ENCODE peak calls at places on chromosome 9, in four cellular contexts. S is kidney; B is NB4; P is stimulated activated CD4-positive, alpha-beta T cell treated with anti-CD3 and anti-CD28 coated beads, Interleukin-4, amount 100 ng/mL, for 48 hours. D is an unnamed sample.

GRCh38 chr9:131405429-131405828 is 11.5 kb downstream of the PRRC2B start:
- DNase-seq in S (no peak), P (no peak), B (no peak), D (peak)

GRCh38 chr9:68804911-68805889 is 100.2 kb downstream of the PIP5K1B start:
- DNase-seq in S (no peak), B (no peak), P (no peak), D (no peak)

GRCh38 chr9:33306037-33306436 is 15.7 kb downstream of the NFX1 start:
- DNase-seq in B (no peak), S (no peak), P (no peak), D (no peak)

GRCh38 chr9:13750639-13751038 is 471.1 kb upstream of the MPDZ start:
- DNase-seq in S (no peak), B (no peak), P (no peak), D (peak)

GRCh38 chr9:105188746-105189145 is 55.7 kb upstream of the SLC44A1 start:
- DNase-seq in B (peak), S (no peak), P (no peak), D (no peak)

GRCh38 chr9:72305102-72305546 is 59.9 kb downstream of the ZFAND5 start:
- DNase-seq in B (peak), P (no peak), S (peak), D (peak)

GRCh38 chr9:93589688-93590087 is 13.3 kb downstream of the PHF2 start:
- DNase-seq in B (no peak), P (no peak), S (no peak), D (no peak)

GRCh38 chr9:38026021-38026809 is 42.8 kb downstream of the SHB start:
- DNase-seq in B (peak), P (no peak), S (peak), D (peak)

GRCh38 chr9:135592331-135592590 is 30.7 kb downstream of the PAEP start:
- DNase-seq in B (no peak), S (no peak), P (no peak), D (no peak)

GRCh38 chr9:136734837-136735496 is 7.8 kb downstream of the LCN10 start:
- DNase-seq in B (no peak), P (no peak), S (no peak), D (no peak)

GRCh38 chr9:137150485-137151060 is 11.6 kb downstream of the GRIN1 start:
- DNase-seq in S (no peak), P (peak), B (peak), D (peak)

GRCh38 chr9:136086951-136087740 is 7.9 kb downstream of the NACC2 start:
- DNase-seq in B (no peak), S (peak), P (no peak), D (no peak)

GRCh38 chr9:89464991-89465390 is 32.9 kb downstream of the SEMA4D start:
- DNase-seq in B (peak), S (no peak), P (no peak), D (no peak)

GRCh38 chr9:122261469-122261881 is 3.2 kb downstream of the RBM18 start:
- DNase-seq in B (peak), P (no peak), S (peak), D (no peak)

GRCh38 chr9:132644251-132644650 is 25.5 kb downstream of the DDX31 start:
- DNase-seq in P (no peak), B (peak), S (no peak), D (peak)

GRCh38 chr9:2427016-2427891 is 194.3 kb upstream of the VLDLR start:
- DNase-seq in P (no peak), S (no peak), B (no peak), D (no peak)

GRCh38 chr9:131056781-131057506 is 39.4 kb upstream of the AIF1L start:
- DNase-seq in B (no peak), P (no peak), S (no peak), D (no peak)

GRCh38 chr9:128909859-128910258 is 10.9 kb upstream of the PHYHD1 start:
- DNase-seq in S (no peak), B (no peak), P (no peak), D (no peak)

GRCh38 chr9:93255994-93256877 is 72.3 kb downstream of the WNK2 start:
- DNase-seq in B (no peak), S (peak), P (no peak), D (no peak)

D was measured in NCI-H82.